ENCODE peak calls at places on chromosome 2, in four cellular contexts. One of them, this sample, is unnamed.

GRCh38 chr2:26018184-26018716 is 15.6 kb upstream of the RAB10 start:
- DNase-seq in K562: peak; percentile 85
- DNase-seq in SK-N-SH: peak; percentile 52
- DNase-seq in H1: peak; percentile 53
- DNase-seq in this sample: peak; percentile 47

GRCh38 chr2:105455488-105455991 is 56.7 kb upstream of the FHL2 start:
- DNase-seq in SK-N-SH: peak; percentile 19
- DNase-seq in K562: peak; percentile 32
- DNase-seq in H1: no peak
- DNase-seq in this sample: no peak

GRCh38 chr2:219252084-219252483 is 959 bp upstream of the TUBA4B start:
- DNase-seq in K562: no peak
- DNase-seq in H1: no peak
- DNase-seq in SK-N-SH: no peak
- DNase-seq in this sample: no peak

GRCh38 chr2:143698888-143699570 is 569.8 kb downstream of the ARHGAP15 start:
- DNase-seq in K562: no peak
- DNase-seq in H1: no peak
- DNase-seq in SK-N-SH: no peak
- DNase-seq in this sample: no peak

GRCh38 chr2:111039984-111040383 is 80.7 kb upstream of the BCL2L11 start:
- DNase-seq in K562: no peak
- DNase-seq in H1: peak; percentile 23
- DNase-seq in SK-N-SH: no peak
- DNase-seq in this sample: no peak

GRCh38 chr2:239443102-239443620 is 42.3 kb upstream of the HDAC4 start:
- DNase-seq in K562: no peak
- DNase-seq in SK-N-SH: no peak
- DNase-seq in H1: no peak
- DNase-seq in this sample: no peak

GRCh38 chr2:23662466-23662865 is 264.5 kb downstream of the ATAD2B start:
- DNase-seq in H1: no peak
- DNase-seq in SK-N-SH: no peak
- DNase-seq in K562: no peak
- DNase-seq in this sample: no peak

GRCh38 chr2:68971591-68972231 is 2.7 kb upstream of the GKN1 start:
- DNase-seq in K562: no peak
- DNase-seq in SK-N-SH: no peak
- DNase-seq in H1: no peak
- DNase-seq in this sample: no peak

GRCh38 chr2:168192839-168193616 is 54.4 kb downstream of the STK39 start:
- DNase-seq in SK-N-SH: no peak
- DNase-seq in K562: no peak
- DNase-seq in H1: no peak
- DNase-seq in this sample: no peak

GRCh38 chr2:102704531-102704930 is 57.3 kb upstream of the TMEM182 start:
- DNase-seq in H1: no peak
- DNase-seq in SK-N-SH: no peak
- DNase-seq in K562: no peak
- DNase-seq in this sample: no peak

GRCh38 chr2:208042041-208042440 is 16.7 kb upstream of the PLEKHM3 start:
- DNase-seq in H1: no peak
- DNase-seq in SK-N-SH: no peak
- DNase-seq in K562: no peak
- DNase-seq in this sample: no peak

GRCh38 chr2:64212801-64213321 is 68.6 kb upstream of the PELI1 start:
- DNase-seq in K562: peak; percentile 47
- DNase-seq in SK-N-SH: no peak
- DNase-seq in H1: no peak
- DNase-seq in this sample: no peak

GRCh38 chr2:70442301-70443077 is 111.1 kb downstream of the TGFA start:
- DNase-seq in H1: peak; percentile 33
- DNase-seq in SK-N-SH: no peak
- DNase-seq in K562: no peak
- DNase-seq in this sample: no peak

GRCh38 chr2:25707927-25708326 is 34.5 kb upstream of the DTNB start:
- DNase-seq in K562: no peak
- DNase-seq in H1: no peak
- DNase-seq in SK-N-SH: no peak
- DNase-seq in this sample: no peak

GRCh38 chr2:1591461-1591770 is 152.9 kb downstream of the PXDN start:
- DNase-seq in K562: no peak
- DNase-seq in SK-N-SH: no peak
- DNase-seq in H1: no peak
- DNase-seq in this sample: no peak

GRCh38 chr2:112644155-112644932 is 1.4 kb upstream of the SLC20A1 start:
- DNase-seq in SK-N-SH: no peak
- DNase-seq in K562: no peak
- DNase-seq in H1: no peak
- DNase-seq in this sample: no peak

GRCh38 chr2:112646791-112647720 is 1.3 kb downstream of the SLC20A1 start:
- DNase-seq in H1: no peak
- DNase-seq in K562: no peak
- DNase-seq in SK-N-SH: peak; percentile 37
- DNase-seq in this sample: no peak

GRCh38 chr2:112644933-112645395 is 775 bp upstream of the SLC20A1 start:
- DNase-seq in K562: peak; percentile 80
- DNase-seq in H1: no peak
- DNase-seq in SK-N-SH: no peak
- DNase-seq in this sample: no peak

GRCh38 chr2:112645396-112646101 is at the start of gene SLC20A1:
- DNase-seq in SK-N-SH: peak; percentile 99
- DNase-seq in K562: peak; percentile 98
- DNase-seq in H1: peak; percentile 98
- DNase-seq in this sample: peak; percentile 96

DNA sequence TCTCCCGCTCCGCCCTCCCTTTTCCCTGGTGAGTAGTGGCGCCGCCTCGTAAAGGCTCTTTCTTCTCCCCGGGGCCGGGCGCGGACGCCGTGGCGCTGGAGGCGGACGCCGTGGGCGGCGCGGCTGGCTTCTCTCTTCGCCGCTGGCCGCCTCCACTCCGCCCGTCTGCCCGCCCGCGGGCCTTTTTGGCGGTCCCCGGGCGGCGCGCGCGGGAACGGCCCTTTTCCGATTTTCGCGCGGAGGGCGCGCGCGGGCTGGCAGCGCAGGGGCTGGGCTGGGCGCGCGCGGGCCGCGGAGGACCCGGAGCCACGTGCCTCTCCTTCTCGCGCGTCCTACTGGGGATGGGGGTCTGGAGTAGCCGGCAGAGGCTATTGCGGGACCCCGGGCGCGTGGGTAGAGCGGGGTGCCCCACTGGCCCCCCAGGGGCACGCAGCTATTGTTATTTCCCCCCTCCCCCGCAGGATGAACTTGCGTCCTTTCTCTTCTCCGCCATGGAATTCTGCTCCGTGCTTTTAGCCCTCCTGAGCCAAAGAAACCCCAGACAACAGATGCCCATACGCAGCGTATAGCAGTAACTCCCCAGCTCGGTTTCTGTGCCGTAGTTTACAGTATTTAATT is 472 bp downstream of the SLC20A1 start:
- DNase-seq in K562: peak; percentile 45
- DNase-seq in H1: no peak
- DNase-seq in SK-N-SH: peak; percentile 73
- DNase-seq in this sample: no peak
- TF ChIP-seq TEAD4 in K562: no peak
- TF ChIP-seq TEAD4 in H1: no peak
- TF ChIP-seq TEAD4 in SK-N-SH: no peak
- TF ChIP-seq TEAD4 in this sample: no peak

GRCh38 chr2:53130441-53130943 is 637.1 kb upstream of the CHAC2 start:
- DNase-seq in SK-N-SH: no peak
- DNase-seq in H1: no peak
- DNase-seq in K562: no peak
- DNase-seq in this sample: no peak
- TF ChIP-seq TEAD4 in SK-N-SH: no peak
- TF ChIP-seq TEAD4 in H1: no peak
- TF ChIP-seq TEAD4 in K562: no peak
- TF ChIP-seq TEAD4 in this sample: no peak

GRCh38 chr2:96823203-96823602 is 7.1 kb downstream of the CNNM3 start:
- DNase-seq in K562: no peak
- DNase-seq in SK-N-SH: no peak
- DNase-seq in H1: no peak
- DNase-seq in this sample: no peak
- TF ChIP-seq TEAD4 in K562: no peak
- TF ChIP-seq TEAD4 in SK-N-SH: no peak
- TF ChIP-seq TEAD4 in H1: no peak
- TF ChIP-seq TEAD4 in this sample: no peak

GRCh38 chr2:41169744-41170143 is 717.9 kb upstream of the SLC8A1 start:
- DNase-seq in H1: no peak
- DNase-seq in K562: no peak
- DNase-seq in SK-N-SH: no peak
- DNase-seq in this sample: no peak
- TF ChIP-seq TEAD4 in H1: no peak
- TF ChIP-seq TEAD4 in K562: no peak
- TF ChIP-seq TEAD4 in SK-N-SH: no peak
- TF ChIP-seq TEAD4 in this sample: no peak

GRCh38 chr2:35784777-35785176 is 570.8 kb upstream of the CRIM1 start:
- DNase-seq in SK-N-SH: no peak
- DNase-seq in K562: no peak
- DNase-seq in H1: no peak
- DNase-seq in this sample: no peak

GRCh38 chr2:35788543-35788942 is 567.0 kb upstream of the CRIM1 start:
- DNase-seq in K562: no peak
- DNase-seq in H1: no peak
- DNase-seq in SK-N-SH: no peak
- DNase-seq in this sample: no peak

GRCh38 chr2:35787302-35788031 is 568.1 kb upstream of the CRIM1 start:
- DNase-seq in H1: no peak
- DNase-seq in K562: no peak
- DNase-seq in SK-N-SH: no peak
- DNase-seq in this sample: no peak

GRCh38 chr2:35785564-35785963 is 570.0 kb upstream of the CRIM1 start:
- DNase-seq in H1: no peak
- DNase-seq in K562: no peak
- DNase-seq in SK-N-SH: no peak
- DNase-seq in this sample: no peak

DNA sequence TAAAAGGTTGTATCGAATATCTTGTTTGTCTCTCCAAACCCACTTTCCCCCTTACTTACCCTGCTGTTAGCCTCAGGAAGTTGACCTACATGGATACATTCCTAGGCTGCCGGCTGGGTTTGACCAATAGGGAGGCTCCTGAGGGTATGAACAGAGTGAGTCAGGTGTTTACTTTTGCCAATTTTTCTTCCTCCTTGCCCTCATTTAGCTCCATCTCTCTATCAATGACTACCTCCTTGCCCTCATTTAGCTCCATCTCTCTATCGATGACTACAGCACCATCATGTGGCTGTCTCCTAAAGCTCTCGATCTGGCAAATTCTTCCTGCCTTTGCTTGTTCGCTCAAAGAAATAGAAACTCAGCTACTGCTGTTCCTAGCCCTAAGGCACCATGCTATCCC is 571.9 kb upstream of the CRIM1 start:
- DNase-seq in K562: no peak
- DNase-seq in H1: no peak
- DNase-seq in SK-N-SH: no peak
- DNase-seq in this sample: peak; percentile 17
- TF ChIP-seq TEAD4 in K562: no peak
- TF ChIP-seq TEAD4 in H1: no peak
- TF ChIP-seq TEAD4 in SK-N-SH: no peak
- TF ChIP-seq TEAD4 in this sample: no peak

DNA sequence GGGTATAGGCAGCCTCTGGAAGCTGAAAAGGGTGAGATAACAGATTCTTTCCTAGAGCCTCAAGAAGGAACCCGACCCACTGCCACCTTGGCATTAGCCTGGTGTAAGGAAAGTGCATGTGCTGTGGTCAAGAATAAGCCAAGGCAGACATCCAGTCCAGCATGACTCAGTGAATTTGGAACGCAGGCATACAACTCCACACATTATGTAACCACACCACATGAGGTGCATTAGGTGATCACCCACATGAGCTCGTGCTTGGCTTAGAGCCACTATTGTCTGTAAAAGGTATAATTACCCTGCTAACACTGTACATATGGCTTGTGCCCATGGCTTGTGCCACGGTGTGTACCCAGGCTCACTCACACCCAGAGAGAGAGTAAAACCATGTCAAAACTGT is 583.7 kb upstream of the HNMT start:
- DNase-seq in SK-N-SH: no peak
- DNase-seq in K562: no peak
- DNase-seq in H1: no peak
- DNase-seq in this sample: no peak
- TF ChIP-seq TEAD4 in SK-N-SH: no peak
- TF ChIP-seq TEAD4 in K562: no peak
- TF ChIP-seq TEAD4 in H1: no peak
- TF ChIP-seq TEAD4 in this sample: no peak

This sample was measured in WTC11.